ENCODE peak calls at places on chromosomes 13 and 19, in ten cellular contexts. B, O, S, Y, R, C, Q, N, G and K are unnamed samples.

GRCh38 chr13:34942732-34943674 is 933 bp downstream of the NBEA start:
- DNase-seq in O (peak), S (no peak), Q (peak), R (no peak), C (peak), Y (peak), G (peak), N (no peak), B (no peak), K (no peak)

GRCh38 chr13:30744056-30744684 is 8.8 kb downstream of the ALOX5AP start:
- DNase-seq in N (peak), R (peak), Y (peak), O (peak), S (peak), B (peak), G (peak), Q (no peak), C (no peak), K (peak)

GRCh38 chr19:34397853-34398252 is 6.3 kb upstream of the PDCD2L start:
- DNase-seq in B (no peak), C (no peak), S (no peak), R (no peak), Y (no peak), G (no peak), O (no peak), N (no peak), Q (no peak), K (no peak)

GRCh38 chr19:54133312-54133956 is 4.1 kb upstream of the CNOT3 start:
- DNase-seq in S (peak), G (no peak), O (peak), N (no peak), B (peak), R (peak), C (peak), Y (no peak), Q (peak), K (peak)

GRCh38 chr19:55116232-55117062 is 990 bp downstream of the PPP1R12C start:
- DNase-seq in C (peak), G (no peak), Y (peak), B (peak), S (peak), R (peak), O (peak), Q (peak), N (peak), K (peak)

GRCh38 chr19:45758921-45759320 is 10.1 kb downstream of the SIX5 start:
- DNase-seq in S (no peak), O (no peak), C (no peak), Y (no peak), B (no peak), R (no peak), Q (no peak), N (no peak), G (no peak), K (no peak)

GRCh38 chr13:20482818-20483217 is 42.8 kb downstream of the CRYL1 start:
- DNase-seq in N (no peak), Y (no peak), G (no peak), O (no peak), C (no peak), Q (no peak), R (no peak), B (no peak), S (no peak), K (no peak)

GRCh38 chr13:22703601-22704209 is 477.1 kb upstream of the SGCG start:
- DNase-seq in N (no peak), G (no peak), Q (no peak), O (peak), Y (no peak), S (no peak), R (no peak), C (no peak), B (no peak), K (no peak)

GRCh38 chr19:34502582-34503545 is 21.3 kb downstream of the WTIP start:
- DNase-seq in O (no peak), R (no peak), C (no peak), G (peak), Y (no peak), Q (no peak), B (no peak), N (peak), S (no peak), K (no peak)

GRCh38 chr19:36032251-36033104 is at the start of gene CLIP3:
- DNase-seq in C (peak), Y (peak), N (peak), G (no peak), S (peak), R (peak), Q (peak), O (no peak), B (no peak), K (no peak)

GRCh38 chr13:42612021-42612765 is 38.2 kb downstream of the TNFSF11 start:
- DNase-seq in O (peak), G (no peak), N (no peak), B (no peak), S (no peak), C (no peak), Q (no peak), R (no peak), Y (no peak), K (peak)

GRCh38 chr13:111228262-111229144 is 91.9 kb upstream of the TEX29 start:
- DNase-seq in G (no peak), C (no peak), N (peak), Q (no peak), B (no peak), R (peak), O (no peak), Y (no peak), S (peak), K (no peak)

GRCh38 chr19:47813304-47813994 is 8.3 kb upstream of the CRX start:
- DNase-seq in Y (peak), N (peak), B (peak), O (peak), G (peak), S (no peak), R (peak), C (peak), Q (peak), K (peak)

GRCh38 chr13:105804561-105805190 is 730.8 kb downstream of the EFNB2 start:
- DNase-seq in B (no peak), O (peak), S (peak), Y (no peak), N (peak), C (no peak), R (peak), G (no peak), Q (no peak), K (peak)

GRCh38 chr13:76680112-76680511 is 206.1 kb downstream of the KCTD12 start:
- DNase-seq in O (no peak), N (no peak), C (no peak), Q (no peak), S (no peak), B (no peak), G (no peak), Y (no peak), R (no peak), K (no peak)

GRCh38 chr13:60146491-60146890 is 17.2 kb downstream of the DIAPH3 start:
- DNase-seq in G (no peak), O (no peak), Q (no peak), Y (no peak), C (no peak), S (peak), N (peak), B (no peak), R (peak), K (no peak)

GRCh38 chr13:61149333-61149730 is 266.3 kb downstream of the PCDH20 start:
- DNase-seq in N (no peak), Q (peak), O (no peak), G (no peak), Y (no peak), S (peak), C (no peak), B (no peak), R (peak), K (no peak)

GRCh38 chr19:49488046-49488862 is 846 bp downstream of the RPL13A start:
- DNase-seq in B (no peak), O (no peak), Y (no peak), S (no peak), G (no peak), Q (peak), R (no peak), C (no peak), N (no peak), K (no peak)

GRCh38 chr19:23481043-23481442 is 85.8 kb upstream of the ZNF91 start:
- DNase-seq in O (peak), Q (no peak), G (no peak), S (no peak), Y (no peak), B (no peak), R (no peak), C (no peak), N (no peak), K (peak)

GRCh38 chr19:31127132-31127967 is 221.9 kb downstream of the TSHZ3 start:
- DNase-seq in N (peak), R (peak), C (no peak), Y (no peak), B (no peak), S (peak), G (no peak), Q (no peak), O (peak), K (peak)

GRCh38 chr13:41060723-41061074 is 610 bp upstream of the WBP4 start:
- DNase-seq in N (no peak), C (peak), B (peak), S (peak), O (peak), Q (peak), R (peak), Y (peak), G (peak), K (peak)

GRCh38 chr19:55526216-55527196 is 10.4 kb downstream of the SBK2 start:
- DNase-seq in R (peak), C (peak), S (peak), G (peak), Y (no peak), B (peak), Q (no peak), N (peak), O (peak), K (peak)

GRCh38 chr13:96053003-96053703 is at the start of gene UGGT2:
- DNase-seq in O (peak), G (peak), Y (peak), N (peak), B (peak), Q (peak), R (peak), C (peak), S (peak), K (peak)

GRCh38 chr19:17625043-17625442 is 63.1 kb downstream of the UNC13A start:
- DNase-seq in Y (no peak), R (no peak), O (no peak), B (no peak), C (no peak), G (no peak), N (no peak), Q (no peak), S (no peak), K (no peak)

GRCh38 chr19:16463991-16464575 is 7.7 kb downstream of the EPS15L1 start:
- DNase-seq in R (peak), G (no peak), N (peak), S (peak), O (no peak), B (no peak), C (no peak), Q (no peak), Y (no peak), K (no peak)

GRCh38 chr13:42355841-42356575 is 84.1 kb downstream of the AKAP11 start:
- DNase-seq in G (no peak), S (no peak), R (no peak), C (no peak), B (no peak), O (no peak), Y (no peak), Q (no peak), N (no peak), K (no peak)

GRCh38 chr13:37956536-37956935 is 87.0 kb upstream of the TRPC4 start:
- DNase-seq in C (no peak), Y (no peak), O (peak), R (no peak), N (no peak), G (no peak), S (no peak), B (no peak), Q (no peak), K (peak)

GRCh38 chr13:37959284-37959683 is 89.7 kb upstream of the TRPC4 start:
- DNase-seq in Y (no peak), Q (no peak), N (no peak), R (no peak), C (no peak), B (no peak), O (no peak), G (no peak), S (no peak), K (no peak)

GRCh38 chr13:37966266-37966665 is 96.7 kb upstream of the TRPC4 start:
- DNase-seq in Q (no peak), S (no peak), G (no peak), N (no peak), O (peak), Y (no peak), B (no peak), R (peak), C (no peak), K (no peak)

DNA sequence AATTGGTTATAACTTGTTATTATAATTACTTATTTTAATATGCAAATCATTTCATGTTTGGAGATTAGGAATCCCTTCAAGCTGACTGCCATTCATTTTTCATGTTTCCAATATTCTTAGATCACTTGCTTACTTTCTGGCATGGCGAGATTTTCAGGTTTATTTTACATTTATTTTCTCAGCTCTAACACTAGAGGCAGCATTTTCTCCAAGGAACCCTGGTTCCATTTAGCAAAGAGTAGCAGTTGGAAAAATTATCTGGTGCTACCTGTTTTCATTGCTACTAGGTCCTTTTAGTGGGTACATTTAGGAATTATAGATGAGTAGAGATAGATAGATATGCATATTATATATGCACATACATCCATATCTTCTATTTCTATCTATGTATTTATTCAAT is 90.9 kb upstream of the TRPC4 start:
- DNase-seq in B (no peak), S (no peak), O (peak), G (no peak), R (no peak), N (peak), Q (no peak), Y (no peak), C (no peak), K (no peak)
- TF ChIP-seq CTCF in B (no peak), S (peak), O (peak), G (no peak), R (peak), N (peak), Q (peak), Y (no peak), C (peak), K (no peak)

GRCh38 chr19:37899453-37899852 is 6.9 kb downstream of the WDR87 start:
- DNase-seq in Q (no peak), N (no peak), S (no peak), O (no peak), R (no peak), B (no peak), G (no peak), Y (no peak), C (no peak), K (no peak)

GRCh38 chr19:37896142-37896541 is 10.3 kb downstream of the WDR87 start:
- DNase-seq in Q (no peak), C (no peak), O (no peak), N (no peak), Y (no peak), S (no peak), R (no peak), B (no peak), G (no peak), K (no peak)

DNA sequence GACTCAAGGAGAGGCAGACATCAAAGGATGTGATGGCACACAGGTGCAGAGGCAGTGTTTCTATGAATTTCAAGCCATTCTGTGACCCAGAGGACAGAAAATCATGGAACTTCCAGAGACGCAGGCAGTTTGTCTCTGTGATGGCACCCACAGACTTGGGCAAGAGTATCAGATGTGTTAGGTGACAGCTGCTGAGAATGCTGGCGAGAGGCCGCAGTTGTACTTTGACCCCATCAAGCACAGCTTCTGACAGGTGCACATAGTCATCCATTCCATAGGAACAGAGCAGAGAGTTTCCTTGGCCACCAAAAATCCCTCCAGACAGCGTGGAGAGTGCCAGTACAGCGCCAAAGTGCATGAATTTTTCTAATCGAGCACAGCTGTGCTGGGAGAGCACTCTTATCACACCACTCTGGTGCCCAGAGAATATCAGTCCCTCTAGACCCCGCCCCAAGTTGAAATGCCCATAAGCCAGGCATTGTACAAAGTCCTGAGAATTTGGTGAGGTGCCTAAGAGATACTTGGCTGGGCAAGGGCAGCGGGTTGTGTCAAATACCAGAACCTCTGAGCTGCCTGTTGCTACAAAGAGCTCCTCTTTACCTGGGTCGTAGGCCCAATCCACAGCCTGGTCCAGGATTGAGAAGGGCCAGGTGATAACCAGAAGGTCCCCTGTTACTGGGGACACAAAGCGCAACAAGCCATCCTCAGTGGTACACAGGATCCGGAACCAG is 12.4 kb downstream of the WDR87 start:
- DNase-seq in B (no peak), Y (no peak), G (no peak), S (no peak), O (no peak), C (no peak), N (no peak), Q (no peak), R (no peak), K (no peak)
- TF ChIP-seq CTCF in B (no peak), Y (no peak), G (no peak), S (no peak), O (no peak), C (no peak), N (no peak), Q (no peak), R (no peak), K (no peak)

GRCh38 chr13:98773053-98773452 is 20.6 kb upstream of the SLC15A1 start:
- DNase-seq in R (no peak), C (no peak), N (no peak), G (no peak), B (no peak), O (no peak), Q (no peak), S (no peak), Y (no peak), K (no peak)
- TF ChIP-seq CTCF in R (no peak), C (no peak), N (no peak), G (no peak), B (no peak), O (no peak), Q (peak), S (no peak), Y (no peak), K (no peak)

DNA sequence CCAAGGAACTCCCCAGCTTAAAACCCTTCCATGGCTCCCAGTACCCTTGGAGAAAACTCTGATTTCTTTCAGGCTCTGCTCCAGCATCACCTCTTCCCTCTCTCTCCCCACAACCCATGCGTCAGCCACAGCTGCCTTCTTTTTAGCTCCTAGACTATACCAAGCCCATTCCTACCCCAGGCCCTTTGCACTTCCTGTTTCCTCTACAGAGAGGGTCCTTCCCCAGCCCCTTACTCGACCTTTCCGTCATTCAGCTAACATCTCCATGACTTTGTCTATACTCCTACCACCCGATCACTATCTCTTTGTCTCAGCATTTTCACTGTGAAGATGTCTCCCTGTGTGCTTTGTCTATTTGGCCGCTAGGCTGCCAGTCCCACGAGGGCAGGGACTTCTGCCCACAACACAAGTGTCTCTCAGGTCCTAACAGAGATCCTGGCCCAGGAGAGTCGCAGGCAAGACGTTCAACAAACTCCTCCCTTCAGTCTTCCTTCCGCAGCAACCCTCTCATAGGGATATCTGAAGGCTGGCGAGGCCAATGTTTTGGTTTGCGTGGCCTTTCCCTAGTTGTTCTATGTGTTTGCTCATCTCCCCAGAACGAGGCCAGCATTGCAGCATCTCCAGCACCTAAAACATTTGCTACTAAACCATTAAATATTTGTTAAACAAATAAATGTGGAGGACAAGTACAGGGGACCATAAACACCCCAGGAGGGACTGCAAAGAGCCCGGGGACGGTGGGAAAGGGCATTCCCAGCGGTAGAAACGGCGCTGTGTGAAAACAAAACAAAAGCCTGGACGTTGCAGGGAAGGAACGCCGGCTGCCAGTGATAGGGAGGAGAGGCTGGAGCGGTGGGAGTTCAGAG is 816 bp downstream of the CCNP start:
- DNase-seq in B (no peak), Y (no peak), N (peak), Q (no peak), C (no peak), R (no peak), S (no peak), G (no peak), O (no peak), K (no peak)
- TF ChIP-seq CTCF in B (no peak), Y (no peak), N (no peak), Q (no peak), C (no peak), R (peak), S (no peak), G (no peak), O (no peak), K (no peak)

DNA sequence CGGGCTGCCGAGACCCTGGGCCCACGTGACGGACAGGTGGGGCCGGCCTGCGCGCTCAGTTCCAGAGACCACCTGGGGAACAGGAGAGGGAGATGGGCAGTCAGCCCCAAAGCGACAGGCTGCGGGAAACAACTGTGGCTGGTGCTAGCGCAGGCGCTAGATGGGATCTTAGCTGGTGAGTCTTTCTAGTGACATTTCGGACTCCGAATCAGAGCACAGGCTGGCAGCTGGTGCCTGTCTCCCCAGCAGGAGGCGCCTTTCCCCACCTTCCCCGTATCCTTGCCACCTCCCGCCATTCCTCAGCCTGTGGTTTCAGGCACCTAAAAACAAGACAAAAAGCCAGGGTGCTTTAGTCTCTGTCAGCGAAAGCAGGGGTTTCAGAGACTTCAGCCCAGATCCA is 19.4 kb upstream of the RANBP3 start:
- DNase-seq in O (no peak), N (no peak), B (no peak), Y (no peak), R (no peak), Q (peak), C (peak), G (no peak), S (no peak), K (no peak)
- TF ChIP-seq CTCF in O (peak), N (no peak), B (no peak), Y (no peak), R (no peak), Q (peak), C (peak), G (no peak), S (peak), K (no peak)